ENCODE peak calls at places on chromosomes 16 and 17, in ten cellular contexts. P is hypothalamus, X is nucleus accumbens, F is activated T-cell treated with anti-CD3 and anti-CD28 coated beads for 1 hour, H is NCI-H774, C is neuronal stem cell, S is fibroblast of mammary gland, K is fibroblast of the aortic adventitia, N is HFFc6, A is NCI-H1694. J is an unnamed sample.

GRCh38 chr16:3152022-3152272 is 17.1 kb downstream of the ZNF213 start:
- DNase-seq in P (no peak), X (no peak), F (no peak), H (no peak), C (no peak), S (no peak), K (no peak), N (no peak), A (no peak), J (no peak)

GRCh38 chr17:9729034-9729650 is 62.2 kb downstream of the DHRS7C start:
- DNase-seq in P (no peak), X (peak), F (no peak), H (peak), C (peak), S (peak), K (peak), N (peak), A (peak), J (peak)

GRCh38 chr17:80650339-80650672 is 105.7 kb downstream of the RPTOR start:
- DNase-seq in P (no peak), X (no peak), F (no peak), H (no peak), C (no peak), S (no peak), K (no peak), N (no peak), A (no peak), J (no peak)

GRCh38 chr16:10402975-10403374 is 17.1 kb downstream of the ATF7IP2 start:
- DNase-seq in P (no peak), X (no peak), F (no peak), H (no peak), C (no peak), S (no peak), K (no peak), N (no peak), A (no peak), J (no peak)

GRCh38 chr16:56532714-56533113 is 12.9 kb upstream of the BBS2 start:
- DNase-seq in P (no peak), X (no peak), F (no peak), H (no peak), C (no peak), S (no peak), K (no peak), N (no peak), A (no peak), J (no peak)

GRCh38 chr16:18958621-18959578 is 24.8 kb upstream of the TMC7 start:
- DNase-seq in P (no peak), X (no peak), F (no peak), H (no peak), C (no peak), S (no peak), K (peak), N (peak), A (no peak), J (peak)

GRCh38 chr17:12180644-12181261 is 160.1 kb downstream of the MAP2K4 start:
- DNase-seq in P (no peak), X (peak), F (no peak), H (no peak), C (peak), S (peak), K (peak), N (peak), A (peak), J (peak)

GRCh38 chr16:75653926-75654325 is 6.4 kb downstream of the TERF2IP start:
- DNase-seq in P (no peak), X (no peak), F (no peak), H (no peak), C (no peak), S (peak), K (peak), N (peak), A (no peak), J (no peak)

GRCh38 chr16:56116577-56116964 is 74.7 kb upstream of the GNAO1 start:
- DNase-seq in P (no peak), X (no peak), F (no peak), H (no peak), C (peak), S (no peak), K (no peak), N (no peak), A (no peak), J (no peak)

GRCh38 chr16:85850344-85850880 is 48.5 kb upstream of the IRF8 start:
- DNase-seq in P (no peak), X (no peak), F (no peak), H (no peak), C (no peak), S (no peak), K (no peak), N (no peak), A (no peak), J (no peak)

GRCh38 chr17:73090396-73091202 is 1.9 kb downstream of the SLC39A11 start:
- DNase-seq in P (no peak), X (no peak), F (no peak), H (no peak), C (no peak), S (no peak), K (no peak), N (no peak), A (no peak), J (no peak)

GRCh38 chr17:54518706-54519105 is 381.9 kb upstream of the TOM1L1 start:
- DNase-seq in P (no peak), X (no peak), F (no peak), H (no peak), C (no peak), S (no peak), K (no peak), N (no peak), A (no peak), J (no peak)

GRCh38 chr16:76277099-76278030 is at the start of gene CNTNAP4:
- DNase-seq in P (peak), X (peak), F (no peak), H (no peak), C (no peak), S (peak), K (no peak), N (no peak), A (peak), J (peak)

GRCh38 chr17:55513885-55514590 is 2.8 kb upstream of the SMIM36 start:
- DNase-seq in P (peak), X (peak), F (peak), H (peak), C (peak), S (peak), K (peak), N (peak), A (peak), J (peak)

GRCh38 chr16:66300037-66300436 is 66.5 kb upstream of the CDH5 start:
- DNase-seq in P (no peak), X (no peak), F (no peak), H (no peak), C (no peak), S (no peak), K (no peak), N (no peak), A (no peak), J (no peak)

GRCh38 chr17:42289863-42290165 is 1.5 kb downstream of the STAT5A start:
- DNase-seq in P (no peak), X (no peak), F (peak), H (no peak), C (no peak), S (no peak), K (no peak), N (no peak), A (no peak), J (no peak)

GRCh38 chr17:60039509-60040442 is 38.9 kb downstream of the HEATR6 start:
- DNase-seq in P (no peak), X (no peak), F (no peak), H (no peak), C (no peak), S (no peak), K (no peak), N (no peak), A (peak), J (no peak)

GRCh38 chr16:88387941-88388627 is 5.3 kb downstream of the ZNF469 start:
- DNase-seq in P (no peak), X (peak), F (no peak), H (no peak), C (no peak), S (no peak), K (no peak), N (no peak), A (no peak), J (peak)

GRCh38 chr16:89407925-89408300 is 82.4 kb downstream of the ANKRD11 start:
- DNase-seq in P (no peak), X (no peak), F (no peak), H (no peak), C (no peak), S (peak), K (peak), N (no peak), A (no peak), J (no peak)

GRCh38 chr17:40675905-40676304 is 10.9 kb upstream of the KRT222 start:
- DNase-seq in P (no peak), X (no peak), F (no peak), H (no peak), C (no peak), S (no peak), K (no peak), N (no peak), A (no peak), J (no peak)

GRCh38 chr17:74369221-74369620 is 1.9 kb downstream of the GPR142 start:
- DNase-seq in P (peak), X (peak), F (peak), H (no peak), C (no peak), S (no peak), K (no peak), N (no peak), A (no peak), J (no peak)

GRCh38 chr17:81445642-81446500 is 50.6 kb downstream of the BAHCC1 start:
- DNase-seq in P (no peak), X (no peak), F (no peak), H (no peak), C (no peak), S (no peak), K (no peak), N (no peak), A (no peak), J (no peak)

GRCh38 chr16:89093602-89094251 is at the start of gene ACSF3:
- DNase-seq in P (peak), X (peak), F (peak), H (peak), C (peak), S (peak), K (peak), N (peak), A (no peak), J (peak)

GRCh38 chr16:56848955-56849689 is 15.9 kb upstream of the SLC12A3 start:
- DNase-seq in P (no peak), X (peak), F (no peak), H (no peak), C (no peak), S (peak), K (peak), N (peak), A (peak), J (peak)

GRCh38 chr17:19262650-19263620 is 25.8 kb downstream of the EPN2 start:
- DNase-seq in P (no peak), X (no peak), F (no peak), H (no peak), C (no peak), S (peak), K (peak), N (peak), A (no peak), J (no peak)

GRCh38 chr16:21283521-21284289 is 5.6 kb upstream of the CRYM start:
- DNase-seq in P (peak), X (no peak), F (no peak), H (no peak), C (peak), S (peak), K (peak), N (no peak), A (no peak), J (peak)

GRCh38 chr17:71632328-71632727 is 488.5 kb upstream of the SOX9 start:
- DNase-seq in P (no peak), X (no peak), F (no peak), H (peak), C (no peak), S (peak), K (peak), N (peak), A (no peak), J (peak)

GRCh38 chr17:42002792-42003301 is 14.4 kb downstream of the DNAJC7 start:
- DNase-seq in P (no peak), X (peak), F (no peak), H (no peak), C (no peak), S (no peak), K (no peak), N (peak), A (no peak), J (peak)

GRCh38 chr16:68384293-68385255 is 63.7 kb downstream of the SMPD3 start:
- DNase-seq in P (no peak), X (no peak), F (no peak), H (no peak), C (no peak), S (no peak), K (no peak), N (no peak), A (no peak), J (no peak)

GRCh38 chr17:16282522-16282921 is 65.5 kb downstream of the PIGL start:
- DNase-seq in P (no peak), X (no peak), F (no peak), H (no peak), C (no peak), S (peak), K (peak), N (peak), A (no peak), J (peak)

GRCh38 chr17:19773534-19773933 is 25.4 kb upstream of the ALDH3A1 start:
- DNase-seq in P (no peak), X (no peak), F (no peak), H (no peak), C (no peak), S (no peak), K (no peak), N (no peak), A (no peak), J (no peak)

J was measured in astrocyte of the hippocampus.